ENCODE peak calls at places on chromosomes 13 and 19, in four cellular contexts. N is body of pancreas, Y is mesendoderm, M is NCI-H146. T is an unnamed sample.

GRCh38 chr19:29761575-29762225 is 46.6 kb upstream of the C19orf12 start:
- DNase-seq in N (no peak), Y (no peak), M (no peak), T (no peak)

GRCh38 chr13:69585656-69586055 is 522.0 kb upstream of the ATXN8OS start:
- DNase-seq in N (no peak), Y (peak; percentile 23), M (no peak), T (no peak)

GRCh38 chr19:12665281-12665573 is 1.3 kb downstream of the MAN2B1 start:
- DNase-seq in N (no peak), Y (no peak), M (no peak), T (peak; percentile 52)

GRCh38 chr13:43986395-43986794 is 106.7 kb downstream of the LACC1 start:
- DNase-seq in N (no peak), Y (no peak), M (peak; percentile 55), T (no peak)

GRCh38 chr19:19460761-19461265 is 54.5 kb downstream of the TSSK6 start:
- DNase-seq in N (peak; percentile 43), Y (peak; percentile 63), M (no peak), T (peak; percentile 36)

GRCh38 chr19:45175663-45176345 is 2.2 kb downstream of the TRAPPC6A start:
- DNase-seq in N (no peak), Y (no peak), M (peak; percentile 52), T (no peak)

GRCh38 chr13:73717632-73718031 is 416.6 kb downstream of the KLF12 start:
- DNase-seq in N (no peak), Y (no peak), M (peak; percentile 23), T (no peak)

GRCh38 chr13:66415444-66415843 is 814.7 kb downstream of the PCDH9 start:
- DNase-seq in N (no peak), Y (no peak), M (no peak), T (no peak)

GRCh38 chr13:25778302-25778701 is 273.5 kb downstream of the SHISA2 start:
- DNase-seq in N (no peak), Y (no peak), M (no peak), T (no peak)

GRCh38 chr13:98761126-98761978 is 8.9 kb upstream of the SLC15A1 start:
- DNase-seq in N (no peak), Y (no peak), M (no peak), T (no peak)

GRCh38 chr13:44932850-44933251 is 56.4 kb downstream of the NUFIP1 start:
- DNase-seq in N (no peak), Y (no peak), M (no peak), T (no peak)

GRCh38 chr19:38049105-38049649 is 142.2 kb downstream of the SIPA1L3 start:
- DNase-seq in N (no peak), Y (no peak), M (peak; percentile 17), T (peak; percentile 30)

GRCh38 chr13:70874646-70875045 is 766.4 kb upstream of the KLHL1 start:
- DNase-seq in N (no peak), Y (no peak), M (no peak), T (no peak)

GRCh38 chr13:45501175-45501526 is 36.4 kb downstream of the COG3 start:
- DNase-seq in N (no peak), Y (no peak), M (no peak), T (no peak)

GRCh38 chr13:73973156-73973555 is 161.0 kb downstream of the KLF12 start:
- DNase-seq in N (no peak), Y (no peak), M (no peak), T (no peak)

GRCh38 chr13:110426745-110427144 is 119.7 kb downstream of the COL4A2 start:
- DNase-seq in N (no peak), Y (no peak), M (peak; percentile 12), T (no peak)

GRCh38 chr13:107992542-107992941 is 222.8 kb downstream of the LIG4 start:
- DNase-seq in N (no peak), Y (no peak), M (no peak), T (no peak)

GRCh38 chr19:1395194-1396018 is 5.9 kb downstream of the GAMT start:
- DNase-seq in N (peak; percentile 84), Y (no peak), M (no peak), T (no peak)

GRCh38 chr13:84776578-84776977 is 894.3 kb upstream of the SLITRK1 start:
- DNase-seq in N (no peak), Y (no peak), M (no peak), T (no peak)

GRCh38 chr13:21117104-21117809 is 55.9 kb upstream of the LATS2 start:
- DNase-seq in N (no peak), Y (no peak), M (no peak), T (no peak)

GRCh38 chr19:4556574-4557185 is 2.8 kb downstream of the SEMA6B start:
- DNase-seq in N (no peak), Y (peak; percentile 62), M (peak; percentile 12), T (peak; percentile 76)

T was measured in mucosa of descending colon.